ENCODE peak calls at places on chromosomes 12 and 14, in four cellular contexts. A is activated T-helper 1 cell treated with Interleukin-2 at 50 U/mL for 16 hours, F is RWPE1, Z is K562. Y is an unnamed sample.

GRCh38 chr12:42180990-42181611 is 36.4 kb upstream of the GXYLT1 start:
- DNase-seq in F (no peak), A (no peak), Z (no peak), Y (no peak)

GRCh38 chr12:91180162-91180561 is 2.5 kb downstream of the DCN start:
- DNase-seq in A (no peak), F (no peak), Z (no peak), Y (no peak)

GRCh38 chr14:65190312-65190711 is 88.0 kb upstream of the MAX start:
- DNase-seq in F (no peak), A (no peak), Z (peak; percentile 29), Y (no peak)

GRCh38 chr12:109831929-109832328 is 1.3 kb downstream of the TRPV4 start:
- DNase-seq in F (no peak), Z (no peak), A (no peak), Y (no peak)

GRCh38 chr14:77011226-77011762 is 17.2 kb downstream of the IRF2BPL start:
- DNase-seq in A (no peak), Z (no peak), F (no peak), Y (no peak)

GRCh38 chr12:77847665-77848431 is 17.2 kb downstream of the NAV3 start:
- DNase-seq in F (peak; percentile 78), Z (no peak), A (no peak), Y (no peak)

GRCh38 chr14:54699087-54699530 is 132.2 kb downstream of the SAMD4A start:
- DNase-seq in Z (no peak), F (no peak), A (no peak), Y (no peak)

GRCh38 chr14:104783484-104784217 is 11.9 kb downstream of the AKT1 start:
- DNase-seq in F (no peak), A (no peak), Z (no peak), Y (no peak)

GRCh38 chr14:32991706-32992105 is 53.0 kb downstream of the NPAS3 start:
- DNase-seq in A (no peak), F (no peak), Z (no peak), Y (no peak)

GRCh38 chr12:82517808-82518207 is 159.5 kb downstream of the METTL25 start:
- DNase-seq in A (no peak), Z (no peak), F (no peak), Y (no peak)

GRCh38 chr14:91354221-91354916 is 63.3 kb downstream of the CCDC88C start:
- DNase-seq in Z (no peak), F (no peak), A (no peak), Y (no peak)